ENCODE peak calls at places on chromosome 22, in ten cellular contexts. P is CD8-positive, alpha-beta T cell; Y is right cardiac atrium; W is heart left ventricle; D is psoas muscle; F is upper lobe of right lung; X is heart right ventricle; H is A549; A is HCT116; E is PC-3. Q is an unnamed sample.
A peak's percentile ranks its signal among the peaks of the same experiment; 100 is the strongest.

GRCh38 chr22:43213066-43213465 is 26.1 kb upstream of the TTLL12 start:
- ATAC-seq in Y (peak; percentile 25), H (peak; percentile 76), W (no peak), E (no peak), P (no peak), X (no peak), D (no peak), F (peak; percentile 29), A (peak; percentile 92), Q (no peak)

GRCh38 chr22:38153821-38154562 is 27.6 kb downstream of the PLA2G6 start:
- ATAC-seq in E (no peak), H (peak; percentile 25), F (no peak), X (no peak), D (no peak), W (no peak), Y (no peak), P (no peak), A (no peak), Q (no peak)

GRCh38 chr22:31615940-31616314 is 46.1 kb downstream of the PISD start:
- ATAC-seq in W (no peak), H (no peak), D (peak; percentile 4), P (no peak), X (no peak), F (peak; percentile 13), E (no peak), A (no peak), Y (no peak), Q (no peak)

GRCh38 chr22:44067033-44067432 is 42.9 kb downstream of the PARVB start:
- ATAC-seq in Y (no peak), F (no peak), X (no peak), W (no peak), H (no peak), A (peak; percentile 32), E (no peak), P (no peak), D (no peak), Q (no peak)

GRCh38 chr22:23581252-23581634 is 1.2 kb upstream of the IGLL1 start:
- ATAC-seq in P (no peak), E (no peak), D (no peak), Y (no peak), W (no peak), X (no peak), H (no peak), F (no peak), A (no peak), Q (no peak)

GRCh38 chr22:47174671-47175111 is 412.2 kb downstream of the TBC1D22A start:
- ATAC-seq in P (no peak), F (peak; percentile 3), Y (peak; percentile 5), X (peak; percentile 33), H (no peak), W (peak; percentile 23), A (no peak), E (no peak), D (peak; percentile 20), Q (peak; percentile 2)

GRCh38 chr22:22546490-22546889 is 12.6 kb downstream of the PRAME start:
- ATAC-seq in H (peak; percentile 28), Y (no peak), A (no peak), F (peak; percentile 68), W (no peak), E (no peak), D (no peak), P (no peak), X (no peak), Q (no peak)

GRCh38 chr22:46114518-46115387 is 35.6 kb upstream of the PPARA start:
- ATAC-seq in X (no peak), A (peak; percentile 3), W (no peak), F (peak; percentile 0), D (no peak), Y (peak; percentile 0), P (no peak), H (peak; percentile 0), E (peak; percentile 4), Q (no peak)

GRCh38 chr22:40703174-40703573 is 23.9 kb downstream of the MCHR1 start:
- ATAC-seq in A (peak; percentile 63), X (peak; percentile 25), W (no peak), P (no peak), D (no peak), H (peak; percentile 40), F (no peak), E (no peak), Y (no peak), Q (no peak)

GRCh38 chr22:23315341-23315917 is 135.1 kb downstream of the BCR start:
- ATAC-seq in F (peak; percentile 61), Y (no peak), X (no peak), P (no peak), H (peak; percentile 56), W (no peak), A (peak; percentile 71), D (no peak), E (no peak), Q (peak; percentile 13)

GRCh38 chr22:31678748-31679147 is 16.7 kb upstream of the PISD start:
- ATAC-seq in F (no peak), Y (no peak), X (no peak), H (no peak), D (no peak), A (no peak), E (no peak), W (no peak), P (no peak), Q (no peak)

DNA sequence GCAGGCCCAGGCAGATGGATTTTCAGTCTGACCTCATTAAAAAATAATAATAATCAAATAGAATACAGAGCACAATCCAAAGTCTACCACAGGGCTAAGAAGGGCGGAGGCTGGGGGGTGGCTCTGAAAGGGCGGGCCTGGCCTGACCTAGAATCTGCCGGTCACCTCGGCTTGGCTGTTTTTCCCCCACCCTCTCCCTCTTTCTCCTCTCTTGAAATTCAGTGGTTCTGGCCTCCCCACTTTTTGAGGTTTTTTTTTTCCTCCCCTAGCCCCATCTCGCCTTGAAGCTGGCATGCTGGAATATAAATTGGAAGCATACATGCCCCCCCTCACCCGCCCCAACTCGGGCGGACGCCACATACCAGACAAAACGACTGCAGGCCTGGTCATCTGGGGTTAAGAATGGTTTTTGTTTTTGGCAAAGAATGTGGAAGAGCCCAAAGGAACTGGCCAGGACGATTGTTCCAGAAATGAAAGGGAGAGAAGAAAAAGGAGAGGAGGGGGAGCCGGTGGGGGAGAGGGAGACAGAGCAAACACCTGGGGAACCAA is 25.1 kb downstream of the MN1 start:
- ATAC-seq in F (no peak), D (no peak), Y (peak; percentile 73), W (peak; percentile 27), X (no peak), E (no peak), P (no peak), H (no peak), A (no peak), Q (no peak)
- H3K27ac ChIP-seq in F (peak overlapping the region; percentile 30), D (peak overlapping the region; percentile 94), Y (no peak overlapping the region), W (peak overlapping the region; percentile 55), X (peak overlapping the region; percentile 64), E (no peak overlapping the region), P (no peak overlapping the region), H (no peak overlapping the region), A (no peak overlapping the region), Q (peak overlapping the region; percentile 91)

GRCh38 chr22:29801796-29802195 is 34.6 kb downstream of the UQCR10 start:
- ATAC-seq in H (no peak), E (no peak), P (no peak), A (no peak), Y (no peak), F (no peak), W (no peak), D (no peak), X (no peak), Q (no peak)
- H3K27ac ChIP-seq in H (peak overlapping the region; percentile 97), E (no peak overlapping the region), P (no peak overlapping the region), A (no peak overlapping the region), Y (peak overlapping the region; percentile 12), F (peak overlapping the region; percentile 70), W (peak overlapping the region; percentile 13), D (peak overlapping the region; percentile 95), X (peak overlapping the region; percentile 19), Q (no peak overlapping the region)

GRCh38 chr22:20980938-20981722 is 967 bp upstream of the LZTR1 start:
- ATAC-seq in Y (no peak), H (no peak), E (no peak), F (no peak), W (no peak), X (no peak), D (no peak), P (no peak), A (no peak), Q (no peak)

GRCh38 chr22:20985720-20986119 is 3.6 kb downstream of the LZTR1 start:
- ATAC-seq in Y (no peak), A (no peak), X (no peak), W (no peak), D (no peak), F (no peak), P (no peak), H (no peak), E (no peak), Q (no peak)

GRCh38 chr22:20982563-20982882 is 426 bp downstream of the LZTR1 start:
- ATAC-seq in A (peak; percentile 39), H (peak; percentile 58), F (peak; percentile 1), P (no peak), D (peak; percentile 1), Y (peak; percentile 3), W (no peak), X (peak; percentile 3), E (peak; percentile 49), Q (no peak)

GRCh38 chr22:20981787-20982562 is at the start of gene LZTR1:
- ATAC-seq in H (peak; percentile 96), P (peak; percentile 64), F (peak; percentile 92), E (peak; percentile 96), X (peak; percentile 93), Y (peak; percentile 95), A (peak; percentile 95), D (peak; percentile 88), W (peak; percentile 87), Q (peak; percentile 92)

DNA sequence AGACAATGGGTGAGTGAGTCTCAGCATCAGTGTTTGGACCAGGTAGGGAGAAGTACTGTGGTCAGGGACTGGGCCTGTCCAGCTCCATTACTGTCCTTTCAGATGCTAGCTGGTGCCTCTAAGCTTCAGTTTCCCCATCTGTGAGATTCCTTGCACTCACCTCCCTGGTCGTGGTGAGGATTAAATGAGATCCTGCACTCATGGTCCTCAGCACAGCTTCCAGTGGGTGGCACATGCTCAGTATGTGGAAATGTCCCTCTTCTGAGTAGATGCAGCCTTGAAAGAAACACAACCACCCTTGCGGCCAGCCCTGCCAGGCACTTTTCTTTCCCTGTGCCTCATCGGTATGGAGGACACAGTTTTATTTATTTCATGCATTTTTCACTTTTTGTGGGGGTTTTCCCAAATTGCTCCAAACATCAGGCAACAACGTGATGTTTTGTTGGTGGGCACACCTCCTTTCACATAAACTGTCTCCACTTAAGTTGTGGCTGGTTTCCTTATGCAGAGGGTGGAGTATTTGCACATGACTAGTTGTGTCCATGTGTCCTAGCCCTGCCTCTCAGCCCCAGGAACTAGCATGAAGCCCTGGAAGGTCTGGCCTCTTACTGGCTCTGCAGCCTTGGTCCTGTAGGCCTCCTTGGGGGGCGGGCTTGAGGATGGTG is 1.1 kb downstream of the LZTR1 start:
- ATAC-seq in W (no peak), F (no peak), H (no peak), E (no peak), D (no peak), A (no peak), X (no peak), Y (no peak), P (no peak), Q (no peak)
- H3K27ac ChIP-seq in W (peak overlapping the region; percentile 91), F (peak overlapping the region; percentile 91), H (peak overlapping the region; percentile 97), E (no peak overlapping the region), D (no peak overlapping the region), A (peak overlapping the region; percentile 80), X (no peak overlapping the region), Y (no peak overlapping the region), P (no peak overlapping the region), Q (peak overlapping the region; percentile 94)

DNA sequence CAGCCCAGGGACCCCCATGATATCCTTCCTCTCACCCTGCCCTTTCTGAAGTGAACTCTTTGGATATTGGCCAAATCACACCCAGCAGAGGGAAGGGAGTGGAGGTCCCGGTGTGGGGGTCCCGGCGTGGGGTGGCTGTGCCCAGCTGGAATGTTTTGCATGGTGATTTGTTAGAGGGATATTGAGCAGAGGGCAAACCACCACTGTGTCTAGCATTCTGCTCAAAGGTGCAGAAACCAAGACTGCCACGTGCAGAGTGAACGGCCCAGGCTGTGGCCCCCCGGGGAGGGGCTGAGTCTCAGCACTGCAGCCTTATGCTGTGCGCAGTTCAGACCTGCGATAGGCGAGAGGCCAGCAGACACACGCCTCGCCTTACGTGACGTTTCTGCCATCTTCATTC is 7.9 kb upstream of the BID start:
- ATAC-seq in H (no peak), A (no peak), P (no peak), D (no peak), E (no peak), W (no peak), F (no peak), Y (no peak), X (no peak), Q (no peak)
- H3K27ac ChIP-seq in H (peak overlapping the region; percentile 81), A (no peak overlapping the region), P (no peak overlapping the region), D (no peak overlapping the region), E (no peak overlapping the region), W (no peak overlapping the region), F (no peak overlapping the region), Y (no peak overlapping the region), X (no peak overlapping the region), Q (no peak overlapping the region)

Q was measured in gastroesophageal sphincter.